ENCODE peak calls at places on chromosomes 4 and X, in four cellular contexts. One of them, this sample, is unnamed.

GRCh38 chr4:100008048-100008447 is 58.0 kb upstream of the H2AZ1 start:
- DNase-seq in K562: no peak
- DNase-seq in HepG2: no peak
- DNase-seq in GM12891: no peak
- DNase-seq in this sample: no peak

GRCh38 chr4:180057891-180058643 is 2185.1 kb upstream of the TENM3 start:
- DNase-seq in GM12891: no peak
- DNase-seq in K562: no peak
- DNase-seq in HepG2: no peak
- DNase-seq in this sample: peak

GRCh38 chr4:184934184-184934583 is 84.1 kb upstream of the HELT start:
- DNase-seq in HepG2: no peak
- DNase-seq in GM12891: no peak
- DNase-seq in K562: no peak
- DNase-seq in this sample: no peak

GRCh38 chr4:36130641-36131040 is 113.7 kb downstream of the ARAP2 start:
- DNase-seq in GM12891: no peak
- DNase-seq in HepG2: no peak
- DNase-seq in K562: no peak
- DNase-seq in this sample: no peak

GRCh38 chr4:75542824-75543223 is 13.0 kb upstream of the ODAPH start:
- DNase-seq in GM12891: no peak
- DNase-seq in HepG2: no peak
- DNase-seq in K562: no peak
- DNase-seq in this sample: no peak

GRCh38 chr4:148563684-148564083 is 121.5 kb upstream of the NR3C2 start:
- DNase-seq in HepG2: no peak
- DNase-seq in GM12891: no peak
- DNase-seq in K562: no peak
- DNase-seq in this sample: no peak

GRCh38 chr4:48268956-48269860 is at the start of gene TEC:
- DNase-seq in GM12891: peak
- DNase-seq in HepG2: no peak
- DNase-seq in K562: peak
- DNase-seq in this sample: no peak

GRCh38 chrX:40179333-40179732 is 81.6 kb upstream of the BCOR start:
- DNase-seq in HepG2: no peak
- DNase-seq in GM12891: no peak
- DNase-seq in K562: no peak
- DNase-seq in this sample: no peak

GRCh38 chr4:151563194-151563593 is 154.2 kb downstream of the FHIP1A start:
- DNase-seq in HepG2: no peak
- DNase-seq in K562: no peak
- DNase-seq in GM12891: no peak
- DNase-seq in this sample: no peak

GRCh38 chr4:8115916-8116315 is 42.7 kb downstream of the ABLIM2 start:
- DNase-seq in GM12891: no peak
- DNase-seq in K562: no peak
- DNase-seq in HepG2: no peak
- DNase-seq in this sample: no peak

GRCh38 chr4:48343035-48343434 is 1.7 kb downstream of the SLAIN2 start:
- DNase-seq in HepG2: no peak
- DNase-seq in K562: no peak
- DNase-seq in GM12891: no peak
- DNase-seq in this sample: no peak

GRCh38 chr4:181896609-181897008 is 346.6 kb upstream of the TENM3 start:
- DNase-seq in HepG2: no peak
- DNase-seq in K562: no peak
- DNase-seq in GM12891: no peak
- DNase-seq in this sample: no peak

GRCh38 chrX:153768311-153769157 is 4.5 kb downstream of the PLXNB3 start:
- DNase-seq in K562: no peak
- DNase-seq in HepG2: no peak
- DNase-seq in GM12891: peak
- DNase-seq in this sample: peak

GRCh38 chrX:97021680-97022079 is 138.0 kb downstream of the RPA4 start:
- DNase-seq in HepG2: no peak
- DNase-seq in GM12891: no peak
- DNase-seq in K562: no peak
- DNase-seq in this sample: no peak

GRCh38 chr4:52979020-52979419 is 116.9 kb downstream of the RASL11B start:
- DNase-seq in K562: no peak
- DNase-seq in HepG2: no peak
- DNase-seq in GM12891: no peak
- DNase-seq in this sample: no peak

GRCh38 chrX:40411350-40412111 is 169.2 kb upstream of the ATP6AP2 start:
- DNase-seq in HepG2: peak
- DNase-seq in GM12891: no peak
- DNase-seq in K562: peak
- DNase-seq in this sample: no peak

GRCh38 chr4:4888695-4889094 is 29.2 kb downstream of the MSX1 start:
- DNase-seq in K562: peak
- DNase-seq in GM12891: no peak
- DNase-seq in HepG2: no peak
- DNase-seq in this sample: no peak

GRCh38 chrX:776061-776460 is 145.5 kb downstream of the SHOX start:
- DNase-seq in GM12891: no peak
- DNase-seq in K562: no peak
- DNase-seq in HepG2: no peak
- DNase-seq in this sample: no peak

GRCh38 chr4:183807420-183808101 is 97.5 kb upstream of the STOX2 start:
- DNase-seq in GM12891: no peak
- DNase-seq in K562: no peak
- DNase-seq in HepG2: no peak
- DNase-seq in this sample: no peak

GRCh38 chr4:65645185-65645584 is 25.1 kb downstream of the EPHA5 start:
- DNase-seq in K562: no peak
- DNase-seq in GM12891: no peak
- DNase-seq in HepG2: no peak
- DNase-seq in this sample: no peak

GRCh38 chr4:124537971-124538370 is 174.6 kb downstream of the ANKRD50 start:
- DNase-seq in K562: no peak
- DNase-seq in GM12891: no peak
- DNase-seq in HepG2: peak
- DNase-seq in this sample: no peak

GRCh38 chr4:125781656-125782055 is 466.9 kb downstream of the FAT4 start:
- DNase-seq in GM12891: no peak
- DNase-seq in HepG2: no peak
- DNase-seq in K562: no peak
- DNase-seq in this sample: no peak

GRCh38 chrX:30791296-30792278 is 97.5 kb downstream of the TAB3 start:
- DNase-seq in GM12891: no peak
- DNase-seq in HepG2: no peak
- DNase-seq in K562: no peak
- DNase-seq in this sample: no peak

GRCh38 chr4:170026253-170026991 is at the start of gene MFAP3L:
- DNase-seq in K562: peak
- DNase-seq in GM12891: peak
- DNase-seq in HepG2: peak
- DNase-seq in this sample: peak

GRCh38 chrX:87679849-87680248 is 162.2 kb downstream of the KLHL4 start:
- DNase-seq in HepG2: no peak
- DNase-seq in K562: no peak
- DNase-seq in GM12891: no peak
- DNase-seq in this sample: no peak
- TF ChIP-seq TAF1 in HepG2: no peak
- TF ChIP-seq TAF1 in K562: no peak
- TF ChIP-seq TAF1 in GM12891: no peak
- TF ChIP-seq TAF1 in this sample: no peak

GRCh38 chrX:43654431-43655150 is 1.5 kb upstream of the MAOA start:
- DNase-seq in K562: peak
- DNase-seq in GM12891: peak
- DNase-seq in HepG2: peak
- DNase-seq in this sample: peak

GRCh38 chrX:43655151-43655676 is 885 bp upstream of the MAOA start:
- DNase-seq in K562: no peak
- DNase-seq in GM12891: no peak
- DNase-seq in HepG2: no peak
- DNase-seq in this sample: no peak

GRCh38 chrX:43661521-43662240 is 5.6 kb downstream of the MAOA start:
- DNase-seq in K562: no peak
- DNase-seq in HepG2: no peak
- DNase-seq in GM12891: no peak
- DNase-seq in this sample: no peak

DNA sequence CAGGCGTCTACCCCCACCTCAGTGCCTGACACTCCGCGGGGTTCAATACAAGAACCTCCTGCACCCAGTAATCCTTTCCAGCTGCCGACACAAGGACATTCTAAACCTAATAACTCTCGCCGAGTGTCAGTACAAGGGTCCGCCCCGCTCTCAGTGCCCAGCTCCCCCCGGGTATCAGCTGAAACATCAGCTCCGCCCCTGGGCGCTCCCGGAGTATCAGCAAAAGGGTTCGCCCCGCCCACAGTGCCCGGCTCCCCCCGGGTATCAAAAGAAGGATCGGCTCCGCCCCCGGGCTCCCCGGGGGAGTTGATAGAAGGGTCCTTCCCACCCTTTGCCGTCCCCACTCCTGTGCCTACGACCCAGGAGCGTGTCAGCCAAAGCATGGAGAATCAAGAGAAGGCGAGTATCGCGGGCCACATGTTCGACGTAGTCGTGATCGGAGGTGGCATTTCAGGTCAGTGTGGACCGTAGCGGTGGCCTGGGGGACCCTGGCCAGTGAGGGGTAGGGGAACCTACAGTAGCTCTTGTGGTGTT is at the start of gene MAOA:
- DNase-seq in K562: no peak
- DNase-seq in GM12891: no peak
- DNase-seq in HepG2: peak
- DNase-seq in this sample: no peak
- TF ChIP-seq POLR2AphosphoS5 in K562: no peak
- TF ChIP-seq POLR2AphosphoS5 in GM12891: no peak
- TF ChIP-seq POLR2AphosphoS5 in HepG2: peak
- TF ChIP-seq POLR2AphosphoS5 in this sample: no peak

DNA sequence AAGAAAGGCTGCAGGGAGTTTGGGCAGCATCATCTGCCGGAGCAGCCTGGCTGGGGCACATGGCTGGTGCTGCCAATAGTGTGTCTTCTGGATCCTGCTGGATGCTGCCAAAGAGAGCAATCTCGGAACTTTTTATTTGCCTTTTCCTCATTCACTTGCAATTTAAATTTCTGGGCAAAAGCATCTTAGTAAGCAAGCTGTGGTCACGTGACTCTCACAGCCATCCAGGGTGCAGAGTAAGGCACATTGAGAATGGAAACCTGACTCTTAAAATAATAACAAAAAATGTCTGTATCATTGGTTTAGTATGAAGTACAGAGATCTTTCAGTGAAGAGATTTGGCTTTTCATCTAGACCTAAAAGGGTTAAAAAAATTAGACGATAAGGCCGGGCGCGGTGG is 910.3 kb downstream of the STIM2 start:
- DNase-seq in HepG2: no peak
- DNase-seq in K562: no peak
- DNase-seq in GM12891: no peak
- DNase-seq in this sample: no peak
- TF ChIP-seq POLR2A in HepG2: no peak
- TF ChIP-seq POLR2A in K562: no peak
- TF ChIP-seq POLR2A in GM12891: no peak
- TF ChIP-seq POLR2A in this sample: no peak

GRCh38 chr4:162245051-162245450 is 81.3 kb upstream of the FSTL5 start:
- DNase-seq in HepG2: no peak
- DNase-seq in K562: no peak
- DNase-seq in GM12891: no peak
- DNase-seq in this sample: no peak
- TF ChIP-seq TAF1 in HepG2: no peak
- TF ChIP-seq TAF1 in K562: no peak
- TF ChIP-seq TAF1 in GM12891: no peak
- TF ChIP-seq TAF1 in this sample: no peak

DNA sequence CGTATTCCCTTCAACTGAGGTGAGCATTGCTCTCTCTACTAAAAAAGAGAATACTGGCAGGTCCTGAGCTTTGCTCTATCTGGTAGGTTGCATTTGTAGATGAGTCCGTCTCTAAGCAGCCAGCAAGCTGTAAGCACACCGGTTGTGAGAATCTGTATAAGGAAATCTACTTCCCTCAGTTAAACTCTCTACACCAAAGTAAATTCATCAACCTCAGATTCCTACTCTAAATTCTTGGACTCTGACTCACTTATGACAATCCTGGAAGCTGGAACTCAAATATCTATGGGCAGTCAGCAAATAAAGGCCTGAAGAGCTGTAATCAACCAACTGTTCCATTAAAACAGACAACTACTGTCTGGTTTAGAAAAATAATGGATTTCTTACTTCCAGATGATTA is 37.9 kb downstream of the FAT1 start:
- DNase-seq in GM12891: no peak
- DNase-seq in K562: no peak
- DNase-seq in HepG2: peak
- DNase-seq in this sample: no peak
- TF ChIP-seq POLR2AphosphoS5 in GM12891: no peak
- TF ChIP-seq POLR2AphosphoS5 in K562: no peak
- TF ChIP-seq POLR2AphosphoS5 in HepG2: peak
- TF ChIP-seq POLR2AphosphoS5 in this sample: no peak

DNA sequence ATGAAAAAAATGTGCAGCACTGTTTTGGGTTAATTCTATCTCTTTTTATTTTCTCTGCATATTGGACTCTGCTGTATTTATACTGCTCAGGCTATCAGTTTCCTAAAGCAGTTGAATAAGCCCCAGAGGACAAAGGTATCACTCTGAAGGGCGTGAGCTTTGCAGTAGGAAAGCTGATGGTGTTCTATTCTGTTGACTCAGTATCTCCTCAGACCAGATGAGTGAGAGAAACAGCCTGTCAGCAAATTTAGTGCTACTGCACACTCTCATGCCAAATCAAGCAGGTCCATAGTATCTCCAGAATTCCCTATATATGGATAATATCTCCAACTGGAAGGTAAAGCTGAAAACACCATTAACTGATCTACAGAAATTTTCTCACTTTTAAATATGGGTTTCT is 132.3 kb upstream of the UGT8 start:
- DNase-seq in K562: no peak
- DNase-seq in HepG2: no peak
- DNase-seq in GM12891: no peak
- DNase-seq in this sample: no peak
- TF ChIP-seq POLR2A in K562: no peak
- TF ChIP-seq POLR2A in HepG2: no peak
- TF ChIP-seq POLR2A in GM12891: no peak
- TF ChIP-seq POLR2A in this sample: no peak